ENCODE peak calls at places on chromosome 6, in four cellular contexts. L, V, G and J are unnamed samples.

GRCh38 chr6:12749531-12750379 is 33.2 kb downstream of the PHACTR1 start:
- DNase-seq in L (no peak), V (no peak), G (no peak), J (no peak)

GRCh38 chr6:89952696-89953095 is 58.4 kb downstream of the GJA10 start:
- DNase-seq in L (peak), V (peak), G (no peak), J (no peak)

GRCh38 chr6:3862038-3862437 is 12.9 kb downstream of the FAM50B start:
- DNase-seq in L (no peak), V (no peak), G (no peak), J (no peak)

GRCh38 chr6:36682328-36683144 is 4.0 kb downstream of the CDKN1A start:
- DNase-seq in L (peak), V (peak), G (no peak), J (no peak)

GRCh38 chr6:152993431-152993830 is 9.1 kb downstream of the MTRF1L start:
- DNase-seq in L (no peak), V (peak), G (peak), J (no peak)

GRCh38 chr6:154993026-154993425 is 2.1 kb upstream of the TIAM2 start:
- DNase-seq in L (no peak), V (peak), G (no peak), J (no peak)

GRCh38 chr6:161434921-161435411 is 161.1 kb upstream of the AGPAT4 start:
- DNase-seq in L (no peak), V (peak), G (peak), J (peak)

GRCh38 chr6:46584586-46584985 is 68.0 kb downstream of the CYP39A1 start:
- DNase-seq in L (no peak), V (peak), G (no peak), J (no peak)

GRCh38 chr6:85747654-85748053 is 105.0 kb upstream of the SYNCRIP start:
- DNase-seq in L (no peak), V (peak), G (no peak), J (no peak)

GRCh38 chr6:131861356-131861755 is 53.5 kb downstream of the ENPP1 start:
- DNase-seq in L (no peak), V (peak), G (no peak), J (no peak)

GRCh38 chr6:3518356-3518841 is 61.5 kb upstream of the SLC22A23 start:
- DNase-seq in L (no peak), V (peak), G (no peak), J (peak)

GRCh38 chr6:137261393-137262154 is 42.4 kb upstream of the IFNGR1 start:
- DNase-seq in L (no peak), V (peak), G (no peak), J (no peak)

GRCh38 chr6:129744201-129744879 is 34.4 kb upstream of the ARHGAP18 start:
- DNase-seq in L (no peak), V (peak), G (peak), J (peak)

GRCh38 chr6:36685198-36685919 is 6.8 kb downstream of the CDKN1A start:
- DNase-seq in L (no peak), V (no peak), G (no peak), J (no peak)

GRCh38 chr6:16511723-16512584 is 249.3 kb downstream of the ATXN1 start:
- DNase-seq in L (no peak), V (no peak), G (no peak), J (no peak)

GRCh38 chr6:83868639-83869038 is 9.2 kb downstream of the CYB5R4 start:
- DNase-seq in L (no peak), V (peak), G (no peak), J (no peak)

GRCh38 chr6:45548657-45549515 is 171.2 kb upstream of the SUPT3H start:
- DNase-seq in L (no peak), V (no peak), G (no peak), J (no peak)

GRCh38 chr6:75458895-75459294 is 34.7 kb downstream of the FILIP1 start:
- DNase-seq in L (no peak), V (peak), G (no peak), J (no peak)

GRCh38 chr6:107237992-107238660 is 122.8 kb upstream of the BEND3 start:
- DNase-seq in L (no peak), V (peak), G (no peak), J (no peak)

GRCh38 chr6:16706029-16706428 is 55.2 kb downstream of the ATXN1 start:
- DNase-seq in L (no peak), V (no peak), G (no peak), J (no peak)

GRCh38 chr6:4603291-4603690 is 172.9 kb upstream of the CDYL start:
- DNase-seq in L (no peak), V (peak), G (no peak), J (no peak)

GRCh38 chr6:157050537-157051280 is 272.6 kb downstream of the TMEM242 start:
- DNase-seq in L (no peak), V (no peak), G (no peak), J (no peak)

GRCh38 chr6:125950293-125950692 is 6.3 kb upstream of the HINT3 start:
- DNase-seq in L (no peak), V (peak), G (no peak), J (peak)

GRCh38 chr6:138240476-138241245 is 22.4 kb upstream of the PBOV1 start:
- DNase-seq in L (no peak), V (peak), G (peak), J (no peak)

GRCh38 chr6:88493717-88494116 is 327.6 kb upstream of the CNR1 start:
- DNase-seq in L (no peak), V (no peak), G (no peak), J (no peak)

GRCh38 chr6:42564496-42564890 is 664 bp downstream of the UBR2 start:
- DNase-seq in L (no peak), V (peak), G (peak), J (no peak)

GRCh38 chr6:152642578-152643375 is 5.6 kb upstream of the SYNE1 start:
- DNase-seq in L (no peak), V (peak), G (peak), J (peak)

GRCh38 chr6:1890071-1890470 is 280.4 kb downstream of the FOXC1 start:
- DNase-seq in L (no peak), V (peak), G (no peak), J (no peak)

GRCh38 chr6:108677357-108677756 is 116.6 kb downstream of the FOXO3 start:
- DNase-seq in L (no peak), V (no peak), G (no peak), J (no peak)

GRCh38 chr6:16163535-16164300 is 34.8 kb downstream of the MYLIP start:
- DNase-seq in L (no peak), V (peak), G (no peak), J (no peak)

GRCh38 chr6:138724015-138724414 is 49.6 kb upstream of the CCDC28A start:
- DNase-seq in L (no peak), V (peak), G (no peak), J (peak)

GRCh38 chr6:116417661-116418060 is 43.5 kb upstream of the CALHM6 start:
- DNase-seq in L (no peak), V (no peak), G (no peak), J (no peak)

GRCh38 chr6:95087394-95088097 is 489.8 kb upstream of the MANEA start:
- DNase-seq in L (no peak), V (peak), G (peak), J (no peak)

GRCh38 chr6:36615018-36615761 is 21.0 kb downstream of the SRSF3 start:
- DNase-seq in L (peak), V (peak), G (peak), J (no peak)

GRCh38 chr6:36364669-36365479 is 22.6 kb downstream of the ETV7 start:
- DNase-seq in L (no peak), V (peak), G (peak), J (no peak)

GRCh38 chr6:139839506-139840156 is 465.2 kb upstream of the CITED2 start:
- DNase-seq in L (no peak), V (peak), G (no peak), J (no peak)

GRCh38 chr6:131033631-131034030 is 29.4 kb downstream of the EPB41L2 start:
- DNase-seq in L (no peak), V (no peak), G (no peak), J (no peak)

GRCh38 chr6:37004044-37004984 is 1.1 kb upstream of the FGD2 start:
- DNase-seq in L (no peak), V (no peak), G (no peak), J (no peak)

GRCh38 chr6:36599791-36600209 is 5.6 kb downstream of the SRSF3 start:
- DNase-seq in L (peak), V (peak), G (no peak), J (no peak)

GRCh38 chr6:130964289-130964688 is 98.8 kb downstream of the EPB41L2 start:
- DNase-seq in L (no peak), V (no peak), G (no peak), J (no peak)